ENCODE peak calls at places on chromosomes 16 and 17, in four cellular contexts. N is effector CD4-positive, alpha-beta T cell; P is sciatic nerve; J is adrenal gland. Q is an unnamed sample.

GRCh38 chr17:4585203-4585939 is 1.0 kb downstream of the SMTNL2 start:
- DNase-seq in J (no peak), P (no peak), N (no peak), Q (no peak)

GRCh38 chr16:64089697-64090096 is 1032.2 kb downstream of the CDH11 start:
- DNase-seq in J (no peak), N (no peak), P (no peak), Q (no peak)

GRCh38 chr16:67910162-67910561 is 17.1 kb downstream of the PSKH1 start:
- DNase-seq in P (no peak), J (no peak), N (no peak), Q (no peak)

GRCh38 chr16:57000271-57001025 is 11.1 kb downstream of the NLRC5 start:
- DNase-seq in N (no peak), P (peak), J (peak), Q (peak)

GRCh38 chr16:88569614-88569984 is 604 bp upstream of the ZC3H18 start:
- DNase-seq in N (no peak), J (peak), P (no peak), Q (no peak)

GRCh38 chr17:47423406-47424295 is 99.9 kb downstream of the EFCAB13 start:
- DNase-seq in P (no peak), J (peak), N (no peak), Q (no peak)

GRCh38 chr17:63837480-63837879 is 5.0 kb downstream of the SMARCD2 start:
- DNase-seq in N (no peak), P (no peak), J (peak), Q (no peak)

GRCh38 chr16:57994778-57995177 is 5.7 kb downstream of the ZNF319 start:
- DNase-seq in N (peak), J (peak), P (no peak), Q (no peak)

GRCh38 chr17:1037238-1037879 is 40.4 kb downstream of the TIMM22 start:
- DNase-seq in P (no peak), J (no peak), N (no peak), Q (no peak)

GRCh38 chr17:68511671-68512246 is 471 bp upstream of the PRKAR1A start:
- DNase-seq in N (peak), P (peak), J (peak), Q (peak)

GRCh38 chr16:78325532-78325931 is 226.1 kb downstream of the WWOX start:
- DNase-seq in N (no peak), P (no peak), J (no peak), Q (no peak)